ENCODE peak calls at places on chromosomes 16 and 17, in six cellular contexts. U is renal cortical epithelial cell; O is stromal cell of bone marrow; V is DMS79; J is uterus; L is stimulated activated CD8-positive, alpha-beta memory T cell treated with anti-CD3 and anti-CD28 coated beads, Interleukin-7, amount 100 ng/mL, for 1 hour. N is an unnamed sample.

GRCh38 chr16:76963614-76964315 is 227.2 kb upstream of the MON1B start:
- DNase-seq in U (no peak), O (no peak), V (no peak), J (no peak), L (no peak), N (no peak)

GRCh38 chr16:85104147-85104546 is 8.1 kb downstream of the CIBAR2 start:
- DNase-seq in U (no peak), O (no peak), V (no peak), J (no peak), L (no peak), N (no peak)

GRCh38 chr17:79728169-79728907 is 2.4 kb upstream of the ENPP7 start:
- DNase-seq in U (peak), O (peak), V (peak), J (peak), L (peak), N (peak)

GRCh38 chr17:80655588-80655987 is 111.0 kb downstream of the RPTOR start:
- DNase-seq in U (no peak), O (no peak), V (no peak), J (no peak), L (no peak), N (no peak)

GRCh38 chr17:17788967-17789366 is 47.8 kb downstream of the SREBF1 start:
- DNase-seq in U (no peak), O (no peak), V (no peak), J (no peak), L (no peak), N (no peak)

GRCh38 chr17:65064452-65065019 is 8.0 kb upstream of the GNA13 start:
- DNase-seq in U (peak), O (peak), V (no peak), J (no peak), L (no peak), N (peak)

GRCh38 chr17:80878876-80879722 is 112.5 kb upstream of the CHMP6 start:
- DNase-seq in U (no peak), O (no peak), V (no peak), J (no peak), L (no peak), N (no peak)

GRCh38 chr16:66616592-66616991 is 12.1 kb downstream of the CMTM3 start:
- DNase-seq in U (no peak), O (no peak), V (no peak), J (no peak), L (no peak), N (no peak)

GRCh38 chr17:62860962-62861873 is 53.1 kb upstream of the MARCHF10 start:
- DNase-seq in U (no peak), O (no peak), V (no peak), J (no peak), L (no peak), N (no peak)

GRCh38 chr16:74813109-74813641 is 38.6 kb upstream of the FA2H start:
- DNase-seq in U (peak), O (peak), V (peak), J (peak), L (peak), N (peak)

GRCh38 chr16:17724242-17724898 is 253.6 kb upstream of the XYLT1 start:
- DNase-seq in U (no peak), O (peak), V (no peak), J (no peak), L (no peak), N (no peak)

GRCh38 chr16:8596581-8596980 is 6.3 kb upstream of the TMEM114 start:
- DNase-seq in U (no peak), O (no peak), V (no peak), J (no peak), L (no peak), N (no peak)

GRCh38 chr16:22623351-22623781 is 112.7 kb downstream of the NPIPB5 start:
- DNase-seq in U (peak), O (no peak), V (no peak), J (no peak), L (no peak), N (no peak)

GRCh38 chr17:48427598-48427997 is 2.4 kb downstream of the SKAP1 start:
- DNase-seq in U (no peak), O (no peak), V (no peak), J (no peak), L (no peak), N (peak)

GRCh38 chr17:7755095-7755890 is 37.7 kb downstream of the DNAH2 start:
- DNase-seq in U (no peak), O (no peak), V (no peak), J (no peak), L (no peak), N (no peak)

GRCh38 chr16:17951273-17951845 is 385.2 kb downstream of the NPIPA8 start:
- DNase-seq in U (no peak), O (no peak), V (no peak), J (no peak), L (no peak), N (no peak)

GRCh38 chr16:3553138-3553923 is 23.9 kb downstream of the NLRC3 start:
- DNase-seq in U (no peak), O (no peak), V (no peak), J (no peak), L (no peak), N (no peak)

GRCh38 chr17:66670211-66670610 is 164.7 kb upstream of the CACNG5 start:
- DNase-seq in U (no peak), O (no peak), V (no peak), J (no peak), L (no peak), N (peak)

GRCh38 chr17:4161179-4161559 is 18.2 kb downstream of the CYB5D2 start:
- DNase-seq in U (peak), O (peak), V (peak), J (no peak), L (no peak), N (no peak)

GRCh38 chr16:75860654-75861053 is 134.4 kb upstream of the CPHXL start:
- DNase-seq in U (no peak), O (no peak), V (peak), J (no peak), L (no peak), N (no peak)

GRCh38 chr17:3773511-3773910 is 27.5 kb downstream of the ITGAE start:
- DNase-seq in U (peak), O (peak), V (no peak), J (no peak), L (no peak), N (no peak)

GRCh38 chr17:40098846-40099626 is 1.4 kb downstream of the NR1D1 start:
- DNase-seq in U (peak), O (peak), V (peak), J (peak), L (peak), N (peak)

GRCh38 chr17:83200231-83200699 is 120.9 kb downstream of the METRNL start:
- DNase-seq in U (no peak), O (peak), V (no peak), J (no peak), L (peak), N (no peak)

GRCh38 chr16:68668266-68668665 is 23.2 kb downstream of the CDH3 start:
- DNase-seq in U (peak), O (no peak), V (no peak), J (no peak), L (no peak), N (no peak)

GRCh38 chr16:30997887-30998711 is 12.3 kb downstream of the STX1B start:
- DNase-seq in U (peak), O (peak), V (no peak), J (peak), L (no peak), N (no peak)

GRCh38 chr16:55033225-55034156 is 102.8 kb downstream of the IRX5 start:
- DNase-seq in U (no peak), O (no peak), V (no peak), J (no peak), L (no peak), N (no peak)

GRCh38 chr16:30585400-30586191 is at the start of gene ZNF785:
- DNase-seq in U (peak), O (peak), V (peak), J (peak), L (peak), N (peak)

GRCh38 chr17:38943607-38944006 is 18.2 kb downstream of the LASP1NB start:
- DNase-seq in U (peak), O (no peak), V (no peak), J (no peak), L (no peak), N (peak)

GRCh38 chr17:70552230-70552981 is 383.1 kb downstream of the KCNJ2 start:
- DNase-seq in U (peak), O (peak), V (no peak), J (no peak), L (no peak), N (peak)

GRCh38 chr17:40910441-40910841 is 25.4 kb upstream of the KRT20 start:
- DNase-seq in U (no peak), O (peak), V (no peak), J (no peak), L (no peak), N (no peak)

GRCh38 chr17:9977175-9977574 is 72.1 kb upstream of the RCVRN start:
- DNase-seq in U (no peak), O (no peak), V (no peak), J (no peak), L (no peak), N (no peak)

GRCh38 chr16:74817851-74818250 is 43.2 kb upstream of the FA2H start:
- DNase-seq in U (no peak), O (no peak), V (no peak), J (no peak), L (no peak), N (no peak)

GRCh38 chr17:7217113-7217987 is 2.3 kb downstream of the DLG4 start:
- DNase-seq in U (peak), O (peak), V (peak), J (peak), L (no peak), N (peak)

GRCh38 chr17:47204722-47205418 is 4.3 kb upstream of the MYL4 start:
- DNase-seq in U (peak), O (no peak), V (peak), J (no peak), L (no peak), N (peak)

GRCh38 chr16:28937222-28937876 is 5.6 kb downstream of the CD19 start:
- DNase-seq in U (no peak), O (no peak), V (no peak), J (no peak), L (no peak), N (no peak)